ENCODE peak calls at places on chromosomes 7 and 10, in nine cellular contexts. E is right cardiac atrium; Z is HuH-7.5; Y is H7; R is cerebellum; N is activated CD8-positive, alpha-beta T cell treated with anti-CD3 and anti-CD28 coated beads for 36 hours; S is activated CD4-positive, alpha-beta T cell treated with anti-CD3 and anti-CD28 coated beads, Interleukin-2, amount 10 ng/mL, durations not matched to agents 7 days and 5 days; D is occipital lobe; I is activated T-cell treated with anti-CD3 and anti-CD28 coated beads, Interleukin-2, amount 50 U/mL, for 72 hours. X is an unnamed sample.

GRCh38 chr7:150406565-150407421 is 27.7 kb downstream of the ZNF775 start:
- DNase-seq in S (peak), Z (no peak), E (no peak), N (peak), R (no peak), I (peak), Y (peak), D (no peak), X (no peak)

GRCh38 chr7:92614586-92615237 is 24.5 kb upstream of the FAM133B start:
- DNase-seq in I (no peak), S (no peak), Z (no peak), R (no peak), E (peak), D (peak), Y (no peak), N (no peak), X (no peak)

GRCh38 chr10:112298581-112298980 is 15.4 kb downstream of the TECTB start:
- DNase-seq in S (no peak), R (peak), Y (no peak), D (no peak), N (no peak), Z (no peak), E (no peak), I (no peak), X (no peak)

GRCh38 chr7:40299097-40299496 is 164.3 kb downstream of the SUGCT start:
- DNase-seq in I (no peak), E (no peak), R (no peak), N (no peak), S (no peak), Y (peak), D (no peak), Z (no peak), X (no peak)

GRCh38 chr10:100882251-100882643 is 30.5 kb upstream of the SLF2 start:
- DNase-seq in E (no peak), S (no peak), R (no peak), Y (peak), D (no peak), N (no peak), Z (no peak), I (no peak), X (no peak)

GRCh38 chr10:3887885-3888476 is 103.0 kb upstream of the KLF6 start:
- DNase-seq in S (peak), E (peak), I (peak), N (peak), D (no peak), Y (peak), R (no peak), Z (no peak), X (peak)

GRCh38 chr7:159008055-159008405 is 136.6 kb downstream of the VIPR2 start:
- DNase-seq in D (no peak), S (no peak), I (no peak), R (no peak), E (peak), Z (no peak), N (no peak), Y (no peak), X (no peak)

GRCh38 chr7:12583181-12583580 is 12.7 kb downstream of the SCIN start:
- DNase-seq in N (no peak), E (no peak), D (no peak), I (no peak), S (no peak), Z (no peak), Y (no peak), R (no peak), X (no peak)

GRCh38 chr10:132204781-132205473 is 18.2 kb downstream of the DPYSL4 start:
- DNase-seq in I (no peak), N (no peak), E (peak), S (no peak), Z (no peak), D (no peak), Y (peak), R (no peak), X (peak)

GRCh38 chr10:129328531-129328930 is 138.5 kb upstream of the MGMT start:
- DNase-seq in D (no peak), E (no peak), S (no peak), Z (no peak), I (no peak), Y (no peak), R (no peak), N (no peak), X (no peak)

GRCh38 chr10:3503299-3503698 is 281.7 kb downstream of the KLF6 start:
- DNase-seq in Y (no peak), I (no peak), S (no peak), E (no peak), Z (no peak), D (no peak), R (no peak), N (no peak), X (no peak)

GRCh38 chr7:50560865-50561351 is 4.3 kb downstream of the DDC start:
- DNase-seq in Z (no peak), N (no peak), R (peak), D (no peak), I (no peak), E (no peak), S (no peak), Y (no peak), X (no peak)

GRCh38 chr10:113003032-113003431 is 53.0 kb downstream of the TCF7L2 start:
- DNase-seq in Z (no peak), I (no peak), N (no peak), D (no peak), R (no peak), E (no peak), S (no peak), Y (no peak), X (no peak)